ENCODE peak calls at places on chromosomes 1 and 21, in nine cellular contexts. S is bronchial epithelial cell; D is AG09309; X is astrocyte; T is CD4-positive, alpha-beta T cell; N is fibroblast of mammary gland; M is ascending aorta; U is lung; V is Calu3. Z is an unnamed sample.
A peak's percentile ranks its signal among the peaks of the same experiment; 100 is the strongest.

GRCh38 chr1:960371-961131 is at the start of gene KLHL17:
- DNase-seq in M (no peak), T (peak; percentile 74), V (peak; percentile 79), X (no peak), D (no peak), U (peak; percentile 72), N (peak; percentile 52), S (no peak), Z (peak; percentile 95)

GRCh38 chr1:183758913-183759312 is 46.0 kb upstream of the RGL1 start:
- DNase-seq in V (no peak), S (no peak), T (no peak), N (no peak), U (no peak), M (no peak), X (no peak), D (no peak), Z (no peak)

GRCh38 chr1:33237579-33237978 is 18.7 kb upstream of the ZNF362 start:
- DNase-seq in V (no peak), T (no peak), X (no peak), N (no peak), M (no peak), D (no peak), U (no peak), S (no peak), Z (no peak)

GRCh38 chr1:227428803-227429202 is 110.5 kb upstream of the CDC42BPA start:
- DNase-seq in M (no peak), U (no peak), D (no peak), S (no peak), N (peak; percentile 33), V (peak; percentile 83), X (peak; percentile 50), T (no peak), Z (no peak)

GRCh38 chr21:39781331-39781730 is 36.3 kb downstream of the IGSF5 start:
- DNase-seq in S (no peak), N (no peak), V (no peak), T (no peak), D (no peak), U (no peak), X (no peak), M (no peak), Z (no peak)

GRCh38 chr1:39204441-39205081 is at the start of gene MACF1:
- DNase-seq in S (peak; percentile 74), N (peak; percentile 97), D (peak; percentile 79), T (no peak), X (peak; percentile 98), U (peak; percentile 41), V (no peak), M (peak; percentile 55), Z (no peak)

GRCh38 chr1:12448746-12449177 is 169.2 kb downstream of the DHRS3 start:
- DNase-seq in V (no peak), S (no peak), M (no peak), D (peak; percentile 62), T (no peak), U (no peak), X (peak; percentile 69), N (peak; percentile 78), Z (no peak)

GRCh38 chr1:228512852-228513243 is 25.7 kb downstream of the RNF187 start:
- DNase-seq in N (no peak), X (no peak), V (no peak), U (no peak), D (no peak), T (no peak), S (no peak), M (no peak), Z (no peak)

GRCh38 chr21:33648555-33648954 is 6.3 kb downstream of the ITSN1 start:
- DNase-seq in S (no peak), N (no peak), D (no peak), V (no peak), T (no peak), M (no peak), U (no peak), X (no peak), Z (no peak)

GRCh38 chr1:4617506-4617905 is 36.9 kb upstream of the AJAP1 start:
- DNase-seq in X (no peak), U (no peak), V (no peak), S (no peak), M (no peak), D (no peak), T (no peak), N (no peak), Z (no peak)

GRCh38 chr1:168499094-168500049 is 44.4 kb downstream of the XCL2 start:
- DNase-seq in M (no peak), N (no peak), T (no peak), S (peak; percentile 78), D (no peak), U (no peak), V (no peak), X (no peak), Z (no peak)

GRCh38 chr21:33825898-33826297 is 89.7 kb downstream of the ATP5PO start:
- DNase-seq in N (peak; percentile 65), S (no peak), D (no peak), X (peak; percentile 71), M (no peak), U (no peak), T (no peak), V (no peak), Z (no peak)

GRCh38 chr1:84253041-84253440 is 48.5 kb upstream of the SAMD13 start:
- DNase-seq in N (peak; percentile 34), D (no peak), S (peak; percentile 44), U (no peak), T (no peak), V (no peak), M (no peak), X (peak; percentile 88), Z (no peak)

GRCh38 chr1:101444381-101444780 is 207.6 kb downstream of the S1PR1 start:
- DNase-seq in T (no peak), X (no peak), S (no peak), N (no peak), D (no peak), V (no peak), U (no peak), M (no peak), Z (no peak)

GRCh38 chr1:27044613-27045091 is 32.0 kb upstream of the TENT5B start:
- DNase-seq in T (peak; percentile 90), D (no peak), N (peak; percentile 73), X (peak; percentile 35), S (peak; percentile 57), V (peak; percentile 84), U (peak; percentile 91), M (peak; percentile 43), Z (peak; percentile 85)

GRCh38 chr1:224223819-224224714 is 41.0 kb downstream of the DEGS1 start:
- DNase-seq in X (peak; percentile 90), S (peak; percentile 74), D (peak; percentile 40), N (peak; percentile 89), U (no peak), T (no peak), M (no peak), V (no peak), Z (no peak)

GRCh38 chr1:110177775-110178174 is 27.5 kb downstream of the SLC6A17 start:
- DNase-seq in T (no peak), D (no peak), N (no peak), S (no peak), X (no peak), V (no peak), U (no peak), M (no peak), Z (no peak)

GRCh38 chr1:204435246-204435885 is 23.7 kb upstream of the PPP1R15B start:
- DNase-seq in S (peak; percentile 40), U (no peak), X (peak; percentile 57), N (peak; percentile 91), V (no peak), T (no peak), M (no peak), D (no peak), Z (no peak)

GRCh38 chr1:58968360-58968952 is 184.6 kb upstream of the JUN start:
- DNase-seq in X (peak; percentile 32), T (no peak), N (peak; percentile 72), U (peak; percentile 49), M (peak; percentile 14), D (peak; percentile 20), V (no peak), S (no peak), Z (peak; percentile 49)

DNA sequence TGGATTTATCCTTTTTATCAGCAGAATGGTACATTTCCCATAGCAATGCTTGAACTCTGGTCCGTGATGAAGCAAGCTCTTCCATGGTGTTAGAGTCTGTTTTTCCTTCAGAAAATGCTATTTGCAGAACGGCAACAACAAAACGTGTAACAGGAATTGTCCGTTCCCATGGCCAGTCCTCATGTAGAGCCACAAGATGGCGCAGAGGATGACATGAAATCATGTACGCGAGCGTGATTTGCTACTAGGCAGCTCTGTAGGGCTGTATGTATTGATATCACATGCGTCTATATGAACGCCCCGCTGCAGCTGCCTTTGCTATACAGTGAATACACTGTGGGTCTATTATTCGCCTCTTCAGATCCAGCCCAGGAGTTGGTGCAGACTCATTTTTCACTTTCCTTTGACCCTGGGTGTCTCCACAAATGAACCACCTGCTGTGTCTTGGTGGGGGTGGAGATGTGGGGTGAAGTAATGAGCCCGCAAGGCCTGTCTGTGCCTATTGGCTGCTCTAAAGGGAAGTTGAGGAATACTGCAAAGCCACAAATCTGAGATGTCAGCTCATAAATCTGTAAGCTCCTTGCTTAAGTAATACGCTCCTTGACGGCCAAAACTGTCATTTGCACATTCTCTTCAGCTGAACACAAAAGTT is 361.5 kb downstream of the KIF26B start:
- DNase-seq in V (no peak), U (no peak), M (no peak), N (peak; percentile 14), S (no peak), D (no peak), X (peak; percentile 18), T (no peak), Z (peak; percentile 35)
- TF ChIP-seq CTCF in V (no peak), U (no peak), M (no peak), N (peak; percentile 21), S (no peak), D (no peak), X (no peak), T (no peak), Z (peak; percentile 29)

GRCh38 chr1:114511048-114511785 is at the start of gene TRIM33:
- DNase-seq in U (peak; percentile 91), X (peak; percentile 89), V (peak; percentile 87), T (peak; percentile 90), N (peak; percentile 92), S (peak; percentile 85), D (peak; percentile 69), M (peak; percentile 39), Z (peak; percentile 94)
- TF ChIP-seq CTCF in U (no peak), X (no peak), V (no peak), T (no peak), N (no peak), S (peak; percentile 2), D (no peak), M (no peak), Z (no peak)

DNA sequence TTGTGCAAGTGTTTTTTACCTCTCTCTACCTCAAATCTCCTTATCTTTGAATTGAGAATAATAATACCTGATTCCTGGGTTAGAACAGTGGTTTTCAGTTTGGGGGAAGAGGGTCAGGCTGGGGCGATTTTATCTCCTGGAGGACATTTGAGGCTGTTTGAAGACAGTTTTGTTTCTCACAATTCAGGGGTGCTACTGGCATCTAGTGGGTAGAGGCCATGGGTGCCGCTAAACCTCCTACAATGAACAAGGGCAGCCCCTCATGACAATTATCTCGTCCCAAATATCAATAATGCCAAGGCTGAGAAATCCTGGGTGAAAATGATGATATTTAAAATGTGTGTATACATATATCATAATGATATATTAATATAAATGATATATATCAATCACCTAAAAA is 139.1 kb upstream of the USH2A start:
- DNase-seq in U (no peak), M (no peak), S (no peak), T (no peak), N (no peak), D (no peak), X (no peak), V (peak; percentile 6), Z (no peak)
- TF ChIP-seq CTCF in U (no peak), M (no peak), S (peak; percentile 4), T (no peak), N (no peak), D (no peak), X (no peak), V (no peak), Z (no peak)

GRCh38 chr21:46420241-46421190 is 38.2 kb upstream of the DIP2A start:
- DNase-seq in T (no peak), N (no peak), S (no peak), D (no peak), M (no peak), V (no peak), X (no peak), U (no peak), Z (no peak)
- TF ChIP-seq CTCF in T (no peak), N (no peak), S (no peak), D (no peak), M (no peak), V (no peak), X (no peak), U (no peak), Z (peak; percentile 7)

Z was measured in GM13977.